ENCODE peak calls at places on chromosomes 4 and X, in six cellular contexts. M is pancreas, Z is right cardiac atrium, T is GM23248, H is neural progenitor cell, R is H1. K is an unnamed sample.

GRCh38 chr4:67721770-67722597 is 21.0 kb upstream of the UBA6 start:
- DNase-seq in R (no peak), H (peak), Z (no peak), T (no peak), M (no peak), K (no peak)

GRCh38 chr4:18568600-18568999 is 547.0 kb upstream of the LCORL start:
- DNase-seq in Z (no peak), M (no peak), T (no peak), H (no peak), R (no peak), K (no peak)

GRCh38 chr4:31946456-31946855 is 1226.3 kb downstream of the PCDH7 start:
- DNase-seq in M (no peak), T (no peak), H (no peak), Z (no peak), R (no peak), K (no peak)

GRCh38 chr4:57490520-57490919 is 380.3 kb upstream of the IGFBP7 start:
- DNase-seq in R (no peak), Z (peak), T (no peak), M (no peak), H (no peak), K (no peak)

GRCh38 chr4:123699823-123700822 is 303.5 kb downstream of the SPRY1 start:
- DNase-seq in T (peak), Z (no peak), M (no peak), H (peak), R (no peak), K (no peak)

GRCh38 chrX:14871767-14872166 is 1.1 kb downstream of the FANCB start:
- DNase-seq in H (no peak), Z (no peak), M (no peak), T (no peak), R (no peak), K (no peak)

GRCh38 chr4:20616848-20617247 is 83.4 kb upstream of the PACRGL start:
- DNase-seq in Z (no peak), R (no peak), T (no peak), M (no peak), H (no peak), K (no peak)

GRCh38 chr4:173448557-173448918 is 49.6 kb upstream of the SCRG1 start:
- DNase-seq in R (no peak), T (peak), Z (no peak), M (no peak), H (no peak), K (no peak)

GRCh38 chrX:115642895-115643530 is 82.0 kb downstream of the PLS3 start:
- DNase-seq in T (peak), Z (no peak), H (peak), M (peak), R (no peak), K (peak)

GRCh38 chrX:47751670-47752069 is 85.0 kb upstream of the ZNF81 start:
- DNase-seq in H (peak), T (peak), Z (peak), M (peak), R (peak), K (peak)

GRCh38 chr4:111839186-111839585 is 306.1 kb upstream of the FAM241A start:
- DNase-seq in H (peak), R (no peak), T (no peak), M (no peak), Z (no peak), K (no peak)

GRCh38 chr4:164428561-164428960 is 325.4 kb upstream of the SMIM31 start:
- DNase-seq in H (no peak), R (no peak), Z (no peak), M (no peak), T (no peak), K (no peak)

GRCh38 chrX:147550217-147550616 is 361.5 kb upstream of the FMR1 start:
- DNase-seq in H (peak), M (no peak), R (peak), T (peak), Z (no peak), K (peak)

GRCh38 chr4:111016416-111016815 is 393.5 kb upstream of the PITX2 start:
- DNase-seq in R (no peak), M (no peak), Z (no peak), H (peak), T (no peak), K (no peak)

GRCh38 chr4:81235982-81236749 is 21.1 kb upstream of the PRKG2 start:
- DNase-seq in Z (no peak), M (no peak), R (no peak), T (no peak), H (no peak), K (no peak)

GRCh38 chrX:120301497-120301896 is 9.8 kb downstream of the TMEM255A start:
- DNase-seq in H (no peak), R (no peak), T (no peak), M (no peak), Z (no peak), K (no peak)

GRCh38 chrX:24536551-24536950 is 71.5 kb downstream of the PDK3 start:
- DNase-seq in R (no peak), Z (no peak), T (no peak), H (no peak), M (no peak), K (no peak)

GRCh38 chrX:48818866-48819265 is 7.4 kb upstream of the ERAS start:
- DNase-seq in T (no peak), M (no peak), Z (no peak), H (no peak), R (no peak), K (no peak)

GRCh38 chr4:52903273-52903672 is 41.2 kb downstream of the RASL11B start:
- DNase-seq in M (no peak), Z (no peak), H (no peak), R (no peak), T (no peak), K (no peak)

GRCh38 chr4:159925770-159926169 is 822.9 kb downstream of the RAPGEF2 start:
- DNase-seq in Z (no peak), M (no peak), H (no peak), T (no peak), R (no peak), K (no peak)

GRCh38 chr4:74487771-74488170 is 42.8 kb downstream of the AREG start:
- DNase-seq in R (no peak), H (no peak), Z (no peak), M (no peak), T (no peak), K (no peak)

GRCh38 chrX:39900788-39901170 is 197.0 kb downstream of the BCOR start:
- DNase-seq in M (no peak), Z (no peak), H (peak), T (peak), R (no peak), K (peak)

GRCh38 chr4:125432078-125432477 is 117.3 kb downstream of the FAT4 start:
- DNase-seq in Z (no peak), M (no peak), T (peak), H (peak), R (no peak), K (no peak)

GRCh38 chr4:25466966-25467697 is 90.1 kb downstream of the ANAPC4 start:
- DNase-seq in T (no peak), M (no peak), H (no peak), Z (no peak), R (no peak), K (no peak)
- H3K27ac ChIP-seq in T (no peak), M (no peak), H (no peak), Z (no peak), R (no peak), K (no peak)

GRCh38 chr4:127809173-127809800 is 27.2 kb downstream of the HSPA4L start:
- DNase-seq in Z (no peak), T (peak), R (no peak), H (peak), M (no peak), K (no peak)
- H3K27ac ChIP-seq in Z (no peak), T (no peak), R (no peak), H (no peak), M (no peak), K (no peak)

GRCh38 chr4:7212101-7212674 is 19.9 kb downstream of the SORCS2 start:
- DNase-seq in M (no peak), Z (no peak), H (no peak), R (no peak), T (no peak), K (no peak)
- H3K27ac ChIP-seq in M (no peak), Z (no peak), H (no peak), R (no peak), T (no peak), K (no peak)

GRCh38 chrX:154529206-154529612 is 13.2 kb upstream of the FAM3A start:
- DNase-seq in H (no peak), Z (no peak), M (no peak), T (no peak), R (no peak), K (no peak)

GRCh38 chrX:154532690-154533089 is 14.0 kb downstream of the G6PD start:
- DNase-seq in Z (no peak), H (no peak), M (no peak), R (no peak), T (no peak), K (no peak)

GRCh38 chrX:154530286-154530685 is 14.3 kb upstream of the FAM3A start:
- DNase-seq in T (no peak), M (no peak), Z (no peak), R (no peak), H (no peak), K (no peak)

GRCh38 chrX:154534526-154535322 is 11.9 kb downstream of the G6PD start:
- DNase-seq in M (peak), H (peak), T (peak), R (peak), Z (peak), K (peak)

GRCh38 chrX:154531626-154532025 is 15.0 kb downstream of the G6PD start:
- DNase-seq in M (no peak), Z (no peak), R (no peak), T (peak), H (no peak), K (no peak)
- H3K27ac ChIP-seq in M (no peak), Z (no peak), R (no peak), T (no peak), H (no peak), K (no peak)

DNA sequence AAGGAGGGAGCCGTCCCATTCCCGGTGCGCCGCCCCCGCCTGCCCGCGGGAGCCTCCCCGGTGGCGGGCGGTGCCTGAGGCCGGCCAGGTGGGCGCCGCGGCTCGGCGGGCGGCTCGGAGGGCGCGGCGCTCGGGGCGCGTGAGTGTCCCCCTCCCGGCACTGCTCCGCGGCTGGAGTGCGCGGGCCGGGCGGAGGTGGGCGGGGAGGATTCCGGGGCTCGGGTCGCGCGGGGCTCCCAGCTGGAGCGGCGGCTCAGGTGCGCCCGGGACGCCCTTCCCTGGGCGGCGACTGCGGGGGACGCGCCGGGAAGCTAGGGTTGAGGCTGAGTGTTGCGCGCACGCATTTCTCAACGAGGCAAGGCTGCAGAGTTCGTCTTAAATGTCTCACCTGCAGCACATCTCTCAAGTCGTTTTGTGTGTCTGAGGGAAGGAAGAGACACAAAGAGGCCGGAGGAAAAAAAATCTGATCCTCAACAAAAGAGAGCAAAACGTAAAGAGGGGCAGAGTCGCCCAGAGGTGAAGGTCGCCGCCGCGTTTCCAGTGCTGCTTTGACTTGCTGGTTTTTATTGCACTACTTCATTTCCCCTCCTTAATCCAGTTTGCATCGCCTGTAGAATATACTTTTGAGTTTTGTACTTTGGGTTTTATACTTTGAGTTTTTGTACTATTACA is 106.7 kb upstream of the STOX2 start:
- DNase-seq in Z (no peak), R (peak), M (no peak), H (peak), T (no peak), K (no peak)
- H3K27ac ChIP-seq in Z (peak), R (no peak), M (peak), H (no peak), T (no peak), K (no peak)

DNA sequence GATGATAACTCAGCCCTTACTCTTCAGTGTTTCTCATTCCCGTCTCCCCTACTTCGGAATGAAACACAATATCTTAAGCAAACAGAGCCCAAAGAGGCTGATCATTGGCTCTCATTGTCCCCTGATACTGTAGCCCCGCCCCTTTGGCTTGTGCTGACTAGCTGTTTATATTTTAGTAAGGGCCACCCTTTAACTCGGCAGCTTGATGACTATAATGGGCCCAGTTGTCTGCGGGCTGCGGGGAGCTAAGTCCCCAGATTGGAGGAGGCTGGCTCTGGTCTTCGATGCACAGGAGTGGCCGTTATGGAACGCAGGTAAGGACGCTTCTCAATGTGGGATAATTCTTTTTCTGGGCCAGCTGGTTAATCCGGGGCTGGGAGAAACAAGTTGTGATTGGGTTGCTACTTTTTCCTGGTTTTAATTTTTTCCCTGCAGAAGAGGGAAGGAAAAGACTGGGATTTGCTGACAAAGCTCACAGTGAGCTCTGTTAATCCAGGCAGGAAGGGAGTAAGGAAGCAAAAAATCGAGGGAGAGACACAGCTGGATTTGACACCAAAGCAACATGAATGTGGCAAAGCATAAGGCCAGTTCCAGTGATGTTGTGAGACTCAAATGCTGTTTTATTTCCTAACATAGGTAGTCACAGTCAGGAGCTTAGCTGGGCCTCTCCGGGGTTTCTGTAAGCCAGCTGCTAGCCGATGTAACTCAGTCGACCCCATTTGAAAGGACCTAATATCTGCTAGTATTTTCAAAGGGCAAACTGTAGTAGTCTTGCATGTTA is at the start of gene TRIM2:
- DNase-seq in M (peak), Z (peak), H (peak), R (peak), T (peak), K (no peak)
- H3K27ac ChIP-seq in M (peak), Z (peak), H (no peak), R (no peak), T (no peak), K (no peak)

GRCh38 chrX:3268804-3269203 is 77.6 kb downstream of the MXRA5 start:
- DNase-seq in Z (no peak), M (no peak), T (peak), R (no peak), H (no peak), K (no peak)

GRCh38 chrX:3271485-3272186 is 74.8 kb downstream of the MXRA5 start:
- DNase-seq in H (no peak), T (peak), M (no peak), R (no peak), Z (no peak), K (no peak)
- H3K27ac ChIP-seq in H (no peak), T (peak), M (no peak), R (no peak), Z (no peak), K (no peak)

GRCh38 chr4:6673660-6674499 is 19.8 kb upstream of the S100P start:
- DNase-seq in R (peak), Z (peak), T (peak), M (peak), H (peak), K (peak)
- H3K27ac ChIP-seq in R (no peak), Z (peak), T (peak), M (peak), H (no peak), K (peak)

DNA sequence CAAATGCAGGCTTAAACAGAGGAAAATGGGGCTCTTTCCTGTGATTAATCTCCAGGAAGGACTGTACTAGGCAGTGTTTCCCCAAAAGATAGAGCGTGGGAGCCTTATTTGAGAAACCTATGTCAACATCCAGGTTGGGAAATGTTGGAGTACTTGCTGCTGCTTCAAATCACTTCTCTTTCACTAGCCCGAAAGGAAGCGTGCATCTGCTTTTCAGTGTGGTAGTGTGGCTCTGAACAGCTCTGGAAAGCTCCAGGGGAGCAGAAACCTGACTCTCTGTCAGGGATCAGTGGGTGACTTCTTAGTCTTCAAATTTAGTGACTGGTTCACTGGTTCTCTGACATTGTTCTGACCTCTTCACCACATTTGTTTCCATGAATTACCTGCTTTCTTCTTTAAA is 36.8 kb downstream of the DLG3 start:
- DNase-seq in M (no peak), R (no peak), T (no peak), H (peak), Z (no peak), K (no peak)
- H3K27ac ChIP-seq in M (peak), R (no peak), T (no peak), H (peak), Z (peak), K (no peak)